ENCODE peak calls at places on chromosomes 11 and 22, in eight cellular contexts. One of them, this sample, is unnamed.

GRCh38 chr22:49925525-49926128 is 7.2 kb downstream of the CRELD2 start:
- DNase-seq in suprapubic skin: no peak
- DNase-seq in A549: no peak
- DNase-seq in fibroblast of pulmonary artery: no peak
- DNase-seq in HFF-Myc: no peak
- DNase-seq in fibroblast of mammary gland: no peak
- DNase-seq in GM20000: peak
- DNase-seq in fibroblast of villous mesenchyme: no peak
- DNase-seq in this sample: no peak

GRCh38 chr11:59553323-59553722 is 42.0 kb downstream of the OR4D9 start:
- DNase-seq in suprapubic skin: no peak
- DNase-seq in A549: no peak
- DNase-seq in fibroblast of pulmonary artery: no peak
- DNase-seq in HFF-Myc: no peak
- DNase-seq in fibroblast of mammary gland: no peak
- DNase-seq in GM20000: no peak
- DNase-seq in fibroblast of villous mesenchyme: no peak
- DNase-seq in this sample: no peak

GRCh38 chr22:37558815-37559214 is 1.5 kb upstream of the CDC42EP1 start:
- DNase-seq in suprapubic skin: no peak
- DNase-seq in A549: no peak
- DNase-seq in fibroblast of pulmonary artery: no peak
- DNase-seq in HFF-Myc: no peak
- DNase-seq in fibroblast of mammary gland: no peak
- DNase-seq in GM20000: no peak
- DNase-seq in fibroblast of villous mesenchyme: no peak
- DNase-seq in this sample: no peak

GRCh38 chr11:86152901-86153300 is 84.0 kb upstream of the PICALM start:
- DNase-seq in suprapubic skin: no peak
- DNase-seq in A549: no peak
- DNase-seq in fibroblast of pulmonary artery: no peak
- DNase-seq in HFF-Myc: no peak
- DNase-seq in fibroblast of mammary gland: no peak
- DNase-seq in GM20000: no peak
- DNase-seq in fibroblast of villous mesenchyme: no peak
- DNase-seq in this sample: no peak

GRCh38 chr22:20154602-20155183 is 3.8 kb upstream of the CCDC188 start:
- DNase-seq in suprapubic skin: no peak
- DNase-seq in A549: peak
- DNase-seq in fibroblast of pulmonary artery: no peak
- DNase-seq in HFF-Myc: no peak
- DNase-seq in fibroblast of mammary gland: no peak
- DNase-seq in GM20000: no peak
- DNase-seq in fibroblast of villous mesenchyme: no peak
- DNase-seq in this sample: no peak

GRCh38 chr22:21082248-21082647 is 36.5 kb downstream of the LRRC74B start:
- DNase-seq in suprapubic skin: no peak
- DNase-seq in A549: no peak
- DNase-seq in fibroblast of pulmonary artery: peak
- DNase-seq in HFF-Myc: no peak
- DNase-seq in fibroblast of mammary gland: peak
- DNase-seq in GM20000: no peak
- DNase-seq in fibroblast of villous mesenchyme: no peak
- DNase-seq in this sample: no peak

GRCh38 chr11:112247198-112247597 is 13.5 kb downstream of the PLET1 start:
- DNase-seq in suprapubic skin: no peak
- DNase-seq in A549: no peak
- DNase-seq in fibroblast of pulmonary artery: no peak
- DNase-seq in HFF-Myc: no peak
- DNase-seq in fibroblast of mammary gland: peak
- DNase-seq in GM20000: no peak
- DNase-seq in fibroblast of villous mesenchyme: no peak
- DNase-seq in this sample: no peak

GRCh38 chr11:125123947-125124633 is 12.7 kb upstream of the TMEM218 start:
- DNase-seq in suprapubic skin: no peak
- DNase-seq in A549: peak
- DNase-seq in fibroblast of pulmonary artery: peak
- DNase-seq in HFF-Myc: peak
- DNase-seq in fibroblast of mammary gland: peak
- DNase-seq in GM20000: peak
- DNase-seq in fibroblast of villous mesenchyme: peak
- DNase-seq in this sample: peak

GRCh38 chr11:6259638-6260019 is at the start of gene CCKBR:
- DNase-seq in suprapubic skin: no peak
- DNase-seq in A549: no peak
- DNase-seq in fibroblast of pulmonary artery: no peak
- DNase-seq in HFF-Myc: no peak
- DNase-seq in fibroblast of mammary gland: no peak
- DNase-seq in GM20000: no peak
- DNase-seq in fibroblast of villous mesenchyme: no peak
- DNase-seq in this sample: no peak

GRCh38 chr11:73233704-73234402 is 15.8 kb downstream of the P2RY2 start:
- DNase-seq in suprapubic skin: peak
- DNase-seq in A549: no peak
- DNase-seq in fibroblast of pulmonary artery: no peak
- DNase-seq in HFF-Myc: no peak
- DNase-seq in fibroblast of mammary gland: no peak
- DNase-seq in GM20000: no peak
- DNase-seq in fibroblast of villous mesenchyme: peak
- DNase-seq in this sample: no peak

GRCh38 chr11:13486926-13487660 is 8.7 kb downstream of the PTH start:
- DNase-seq in suprapubic skin: no peak
- DNase-seq in A549: peak
- DNase-seq in fibroblast of pulmonary artery: peak
- DNase-seq in HFF-Myc: no peak
- DNase-seq in fibroblast of mammary gland: peak
- DNase-seq in GM20000: peak
- DNase-seq in fibroblast of villous mesenchyme: no peak
- DNase-seq in this sample: no peak

GRCh38 chr11:96169250-96169649 is 173.7 kb downstream of the MAML2 start:
- DNase-seq in suprapubic skin: no peak
- DNase-seq in A549: no peak
- DNase-seq in fibroblast of pulmonary artery: no peak
- DNase-seq in HFF-Myc: no peak
- DNase-seq in fibroblast of mammary gland: no peak
- DNase-seq in GM20000: no peak
- DNase-seq in fibroblast of villous mesenchyme: no peak
- DNase-seq in this sample: no peak

GRCh38 chr11:128523616-128524015 is 63.7 kb downstream of the ETS1 start:
- DNase-seq in suprapubic skin: no peak
- DNase-seq in A549: no peak
- DNase-seq in fibroblast of pulmonary artery: peak
- DNase-seq in HFF-Myc: no peak
- DNase-seq in fibroblast of mammary gland: peak
- DNase-seq in GM20000: no peak
- DNase-seq in fibroblast of villous mesenchyme: peak
- DNase-seq in this sample: no peak

GRCh38 chr11:57680552-57680874 is 12.6 kb downstream of the ZDHHC5 start:
- DNase-seq in suprapubic skin: no peak
- DNase-seq in A549: no peak
- DNase-seq in fibroblast of pulmonary artery: peak
- DNase-seq in HFF-Myc: no peak
- DNase-seq in fibroblast of mammary gland: peak
- DNase-seq in GM20000: no peak
- DNase-seq in fibroblast of villous mesenchyme: peak
- DNase-seq in this sample: peak

GRCh38 chr22:37334859-37335818 is 52.8 kb downstream of the CYTH4 start:
- DNase-seq in suprapubic skin: no peak
- DNase-seq in A549: no peak
- DNase-seq in fibroblast of pulmonary artery: no peak
- DNase-seq in HFF-Myc: no peak
- DNase-seq in fibroblast of mammary gland: no peak
- DNase-seq in GM20000: no peak
- DNase-seq in fibroblast of villous mesenchyme: no peak
- DNase-seq in this sample: no peak

GRCh38 chr22:29156507-29156906 is 49.2 kb upstream of the EMID1 start:
- DNase-seq in suprapubic skin: peak
- DNase-seq in A549: no peak
- DNase-seq in fibroblast of pulmonary artery: peak
- DNase-seq in HFF-Myc: no peak
- DNase-seq in fibroblast of mammary gland: peak
- DNase-seq in GM20000: peak
- DNase-seq in fibroblast of villous mesenchyme: no peak
- DNase-seq in this sample: peak

GRCh38 chr11:17724020-17724908 is 4.9 kb downstream of the MYOD1 start:
- DNase-seq in suprapubic skin: no peak
- DNase-seq in A549: no peak
- DNase-seq in fibroblast of pulmonary artery: no peak
- DNase-seq in HFF-Myc: no peak
- DNase-seq in fibroblast of mammary gland: no peak
- DNase-seq in GM20000: no peak
- DNase-seq in fibroblast of villous mesenchyme: no peak
- DNase-seq in this sample: no peak

GRCh38 chr11:17720796-17721171 is 1.4 kb downstream of the MYOD1 start:
- DNase-seq in suprapubic skin: no peak
- DNase-seq in A549: no peak
- DNase-seq in fibroblast of pulmonary artery: no peak
- DNase-seq in HFF-Myc: no peak
- DNase-seq in fibroblast of mammary gland: no peak
- DNase-seq in GM20000: no peak
- DNase-seq in fibroblast of villous mesenchyme: no peak
- DNase-seq in this sample: no peak

GRCh38 chr11:17719940-17720795 is 797 bp downstream of the MYOD1 start:
- DNase-seq in suprapubic skin: no peak
- DNase-seq in A549: no peak
- DNase-seq in fibroblast of pulmonary artery: peak
- DNase-seq in HFF-Myc: no peak
- DNase-seq in fibroblast of mammary gland: peak
- DNase-seq in GM20000: no peak
- DNase-seq in fibroblast of villous mesenchyme: peak
- DNase-seq in this sample: no peak

GRCh38 chr11:17721242-17721999 is 2.0 kb downstream of the MYOD1 start:
- DNase-seq in suprapubic skin: no peak
- DNase-seq in A549: no peak
- DNase-seq in fibroblast of pulmonary artery: no peak
- DNase-seq in HFF-Myc: no peak
- DNase-seq in fibroblast of mammary gland: no peak
- DNase-seq in GM20000: no peak
- DNase-seq in fibroblast of villous mesenchyme: no peak
- DNase-seq in this sample: no peak

DNA sequence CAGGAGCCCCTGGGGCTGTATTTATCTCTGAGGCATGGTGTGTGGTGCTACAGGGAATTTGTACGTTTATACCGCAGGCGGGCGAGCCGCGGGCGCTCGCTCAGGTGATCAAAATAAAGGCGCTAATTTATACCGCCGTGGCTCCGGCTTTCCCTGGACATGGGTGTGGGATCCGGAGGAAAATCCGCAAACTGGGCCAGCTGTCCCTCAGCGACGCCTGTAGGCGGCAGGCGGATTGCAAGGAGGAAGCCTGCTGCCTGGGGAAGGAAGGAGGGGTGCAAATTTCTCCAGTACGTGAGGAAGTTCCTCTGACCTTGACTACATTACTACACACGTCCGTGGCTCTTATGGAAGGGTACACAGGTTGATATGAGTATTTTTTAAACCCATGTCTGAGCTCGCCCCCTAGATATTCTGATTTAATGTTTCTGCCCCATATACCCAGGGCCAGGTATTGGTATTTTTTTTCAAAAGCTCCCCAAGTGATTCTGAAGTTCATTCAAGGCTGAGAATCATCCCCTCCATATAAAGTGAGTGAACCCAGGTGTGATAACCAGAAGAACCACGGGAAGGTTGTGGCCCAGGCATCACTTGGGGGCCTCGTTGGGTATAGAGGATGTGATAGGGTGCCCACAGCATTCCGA is 2.8 kb downstream of the MYOD1 start:
- DNase-seq in suprapubic skin: no peak
- DNase-seq in A549: peak
- DNase-seq in fibroblast of pulmonary artery: peak
- DNase-seq in HFF-Myc: no peak
- DNase-seq in fibroblast of mammary gland: peak
- DNase-seq in GM20000: no peak
- DNase-seq in fibroblast of villous mesenchyme: no peak
- DNase-seq in this sample: peak
- TF ChIP-seq CTCF in suprapubic skin: peak
- TF ChIP-seq CTCF in A549: peak
- TF ChIP-seq CTCF in fibroblast of pulmonary artery: peak
- TF ChIP-seq CTCF in HFF-Myc: peak
- TF ChIP-seq CTCF in fibroblast of mammary gland: peak
- TF ChIP-seq CTCF in GM20000: no peak
- TF ChIP-seq CTCF in fibroblast of villous mesenchyme: peak
- TF ChIP-seq CTCF in this sample: peak

GRCh38 chr11:120229451-120230424 is 10.2 kb upstream of the POU2F3 start:
- DNase-seq in suprapubic skin: no peak
- DNase-seq in A549: no peak
- DNase-seq in fibroblast of pulmonary artery: peak
- DNase-seq in HFF-Myc: no peak
- DNase-seq in fibroblast of mammary gland: peak
- DNase-seq in GM20000: no peak
- DNase-seq in fibroblast of villous mesenchyme: peak
- DNase-seq in this sample: no peak
- TF ChIP-seq CTCF in suprapubic skin: peak
- TF ChIP-seq CTCF in A549: peak
- TF ChIP-seq CTCF in fibroblast of pulmonary artery: peak
- TF ChIP-seq CTCF in HFF-Myc: peak
- TF ChIP-seq CTCF in fibroblast of mammary gland: peak
- TF ChIP-seq CTCF in GM20000: peak
- TF ChIP-seq CTCF in fibroblast of villous mesenchyme: peak
- TF ChIP-seq CTCF in this sample: peak

GRCh38 chr11:78418584-78419211 is 1.1 kb upstream of the GAB2 start:
- DNase-seq in suprapubic skin: no peak
- DNase-seq in A549: no peak
- DNase-seq in fibroblast of pulmonary artery: no peak
- DNase-seq in HFF-Myc: no peak
- DNase-seq in fibroblast of mammary gland: peak
- DNase-seq in GM20000: no peak
- DNase-seq in fibroblast of villous mesenchyme: peak
- DNase-seq in this sample: no peak

GRCh38 chr11:78416285-78417174 is 1.1 kb downstream of the GAB2 start:
- DNase-seq in suprapubic skin: peak
- DNase-seq in A549: peak
- DNase-seq in fibroblast of pulmonary artery: peak
- DNase-seq in HFF-Myc: no peak
- DNase-seq in fibroblast of mammary gland: peak
- DNase-seq in GM20000: peak
- DNase-seq in fibroblast of villous mesenchyme: peak
- DNase-seq in this sample: peak

GRCh38 chr11:78419327-78419726 is 1.7 kb upstream of the GAB2 start:
- DNase-seq in suprapubic skin: peak
- DNase-seq in A549: peak
- DNase-seq in fibroblast of pulmonary artery: peak
- DNase-seq in HFF-Myc: no peak
- DNase-seq in fibroblast of mammary gland: peak
- DNase-seq in GM20000: no peak
- DNase-seq in fibroblast of villous mesenchyme: peak
- DNase-seq in this sample: peak

GRCh38 chr11:78417175-78417887 is at the start of gene GAB2:
- DNase-seq in suprapubic skin: peak
- DNase-seq in A549: no peak
- DNase-seq in fibroblast of pulmonary artery: no peak
- DNase-seq in HFF-Myc: no peak
- DNase-seq in fibroblast of mammary gland: no peak
- DNase-seq in GM20000: no peak
- DNase-seq in fibroblast of villous mesenchyme: no peak
- DNase-seq in this sample: no peak

GRCh38 chr11:78417888-78418583 is 416 bp upstream of the GAB2 start:
- DNase-seq in suprapubic skin: peak
- DNase-seq in A549: peak
- DNase-seq in fibroblast of pulmonary artery: peak
- DNase-seq in HFF-Myc: no peak
- DNase-seq in fibroblast of mammary gland: peak
- DNase-seq in GM20000: peak
- DNase-seq in fibroblast of villous mesenchyme: peak
- DNase-seq in this sample: peak
- TF ChIP-seq CTCF in suprapubic skin: no peak
- TF ChIP-seq CTCF in A549: no peak
- TF ChIP-seq CTCF in fibroblast of pulmonary artery: no peak
- TF ChIP-seq CTCF in HFF-Myc: no peak
- TF ChIP-seq CTCF in fibroblast of mammary gland: no peak
- TF ChIP-seq CTCF in GM20000: peak
- TF ChIP-seq CTCF in fibroblast of villous mesenchyme: no peak
- TF ChIP-seq CTCF in this sample: peak

GRCh38 chr22:36144886-36145541 is 15.5 kb downstream of the APOL3 start:
- DNase-seq in suprapubic skin: peak
- DNase-seq in A549: peak
- DNase-seq in fibroblast of pulmonary artery: peak
- DNase-seq in HFF-Myc: peak
- DNase-seq in fibroblast of mammary gland: peak
- DNase-seq in GM20000: peak
- DNase-seq in fibroblast of villous mesenchyme: peak
- DNase-seq in this sample: peak
- TF ChIP-seq CTCF in suprapubic skin: peak
- TF ChIP-seq CTCF in A549: peak
- TF ChIP-seq CTCF in fibroblast of pulmonary artery: peak
- TF ChIP-seq CTCF in HFF-Myc: peak
- TF ChIP-seq CTCF in fibroblast of mammary gland: peak
- TF ChIP-seq CTCF in GM20000: peak
- TF ChIP-seq CTCF in fibroblast of villous mesenchyme: peak
- TF ChIP-seq CTCF in this sample: peak

This sample was measured in HFFc6.